ENCODE peak calls at places on chromosomes 7 and 10, in six cellular contexts. S is SW 1271; A is occipital lobe; R is activated CD8-positive, alpha-beta memory T cell treated with anti-CD3 and anti-CD28 coated beads for 24 hours; E is stimulated activated CD8-positive, alpha-beta memory T cell treated with anti-CD3 and anti-CD28 coated beads, Interleukin-15, amount 100 ng/mL, for 1 hour; H is Calu3. C is an unnamed sample.

GRCh38 chr10:28367865-28368541 is 65.1 kb upstream of the MPP7 start:
- DNase-seq in R (peak), H (no peak), E (peak), A (no peak), S (no peak), C (no peak)

GRCh38 chr7:12686234-12686893 is 1.1 kb upstream of the ARL4A start:
- DNase-seq in A (peak), R (peak), E (peak), S (peak), H (peak), C (peak)

GRCh38 chr10:10870523-10871241 is 147.0 kb upstream of the CELF2 start:
- DNase-seq in E (no peak), R (no peak), A (no peak), S (no peak), H (no peak), C (no peak)

GRCh38 chr7:84042110-84042539 is 152.5 kb downstream of the SEMA3A start:
- DNase-seq in E (no peak), A (no peak), H (peak), S (peak), R (no peak), C (no peak)

GRCh38 chr10:14758451-14758850 is 16.2 kb downstream of the FAM107B start:
- DNase-seq in E (no peak), S (no peak), R (no peak), A (no peak), H (no peak), C (no peak)

GRCh38 chr7:51121945-51122425 is 194.6 kb downstream of the COBL start:
- DNase-seq in S (no peak), R (no peak), E (no peak), A (no peak), H (no peak), C (no peak)

GRCh38 chr7:146150153-146150552 is 33.6 kb downstream of the CNTNAP2 start:
- DNase-seq in S (no peak), R (no peak), A (no peak), H (no peak), E (no peak), C (no peak)

GRCh38 chr10:99945286-99945685 is 64.5 kb downstream of the DNMBP start:
- DNase-seq in E (no peak), H (no peak), R (no peak), S (no peak), A (no peak), C (no peak)

GRCh38 chr7:520503-521161 is 986 bp upstream of the PDGFA start:
- DNase-seq in S (no peak), R (no peak), A (no peak), H (no peak), E (no peak), C (no peak)

GRCh38 chr7:45917658-45918057 is 3.4 kb downstream of the IGFBP3 start:
- DNase-seq in H (peak), A (peak), E (peak), R (peak), S (peak), C (peak)

GRCh38 chr10:89633484-89633883 is 11.6 kb downstream of the PANK1 start:
- DNase-seq in A (no peak), R (no peak), E (no peak), H (peak), S (no peak), C (no peak)

GRCh38 chr7:74343281-74344127 is 54.3 kb downstream of the CLIP2 start:
- DNase-seq in E (no peak), H (peak), R (no peak), A (peak), S (peak), C (no peak)

GRCh38 chr10:69802424-69803161 is 887 bp downstream of the COL13A1 start:
- DNase-seq in S (no peak), H (peak), A (no peak), E (no peak), R (no peak), C (no peak)

GRCh38 chr7:194257-194995 is 2.1 kb downstream of the FAM20C start:
- DNase-seq in R (no peak), A (no peak), E (no peak), S (no peak), H (no peak), C (no peak)

GRCh38 chr10:118816471-118817168 is 61.9 kb upstream of the CACUL1 start:
- DNase-seq in S (no peak), H (no peak), R (no peak), A (no peak), E (no peak), C (no peak)

GRCh38 chr7:157845203-157845810 is 508.5 kb downstream of the DNAJB6 start:
- DNase-seq in E (no peak), S (no peak), R (no peak), H (no peak), A (no peak), C (no peak)

GRCh38 chr7:112162161-112163020 is 43.8 kb downstream of the DOCK4 start:
- DNase-seq in H (peak), E (no peak), S (peak), R (no peak), A (peak), C (peak)

GRCh38 chr10:19592276-19592675 is 224.0 kb upstream of the PLXDC2 start:
- DNase-seq in S (peak), A (no peak), E (no peak), R (no peak), H (peak), C (no peak)

GRCh38 chr10:113059001-113059780 is 109.1 kb downstream of the TCF7L2 start:
- DNase-seq in E (no peak), H (no peak), R (no peak), A (no peak), S (no peak), C (peak)

GRCh38 chr7:55245271-55245723 is 119.8 kb upstream of the LANCL2 start:
- DNase-seq in S (no peak), R (no peak), E (no peak), A (no peak), H (peak), C (peak)

C was measured in hippocampal formation.